ENCODE peak calls at places on chromosome 5, in eight cellular contexts. One of them, this sample, is unnamed.
A peak's percentile ranks its signal among the peaks of the same experiment; 100 is the strongest.

GRCh38 chr5:39775458-39776365 is 350.9 kb upstream of the DAB2 start:
- DNase-seq in HFFc6: peak; percentile 78
- DNase-seq in Caki2: no peak
- DNase-seq in mesendoderm: peak; percentile 29
- DNase-seq in Peyer's patch: no peak
- DNase-seq in activated CD4-positive, alpha-beta T cell treated with anti-CD3 and anti-CD28 coated beads for 24 hours: no peak
- DNase-seq in activated CD8-positive, alpha-beta memory T cell treated with anti-CD3 and anti-CD28 coated beads for 48 hours: no peak
- DNase-seq in foreskin keratinocyte: peak; percentile 44
- DNase-seq in this sample: peak; percentile 31

GRCh38 chr5:178839319-178839704 is 20.4 kb upstream of the ZNF354B start:
- DNase-seq in HFFc6: peak; percentile 14
- DNase-seq in Caki2: peak; percentile 21
- DNase-seq in mesendoderm: peak; percentile 42
- DNase-seq in Peyer's patch: peak; percentile 28
- DNase-seq in activated CD4-positive, alpha-beta T cell treated with anti-CD3 and anti-CD28 coated beads for 24 hours: peak; percentile 33
- DNase-seq in activated CD8-positive, alpha-beta memory T cell treated with anti-CD3 and anti-CD28 coated beads for 48 hours: no peak
- DNase-seq in foreskin keratinocyte: no peak
- DNase-seq in this sample: peak; percentile 67

GRCh38 chr5:68406767-68407232 is 191.2 kb downstream of the PIK3R1 start:
- DNase-seq in HFFc6: no peak
- DNase-seq in Caki2: no peak
- DNase-seq in mesendoderm: no peak
- DNase-seq in Peyer's patch: peak; percentile 38
- DNase-seq in activated CD4-positive, alpha-beta T cell treated with anti-CD3 and anti-CD28 coated beads for 24 hours: no peak
- DNase-seq in activated CD8-positive, alpha-beta memory T cell treated with anti-CD3 and anti-CD28 coated beads for 48 hours: no peak
- DNase-seq in foreskin keratinocyte: no peak
- DNase-seq in this sample: peak; percentile 81

GRCh38 chr5:95591490-95591901 is 28.4 kb upstream of the GPR150 start:
- DNase-seq in HFFc6: peak; percentile 89
- DNase-seq in Caki2: no peak
- DNase-seq in mesendoderm: no peak
- DNase-seq in Peyer's patch: no peak
- DNase-seq in activated CD4-positive, alpha-beta T cell treated with anti-CD3 and anti-CD28 coated beads for 24 hours: no peak
- DNase-seq in activated CD8-positive, alpha-beta memory T cell treated with anti-CD3 and anti-CD28 coated beads for 48 hours: no peak
- DNase-seq in foreskin keratinocyte: peak; percentile 71
- DNase-seq in this sample: no peak

GRCh38 chr5:176364765-176365662 is at the start of gene ARL10:
- DNase-seq in HFFc6: no peak
- DNase-seq in Caki2: no peak
- DNase-seq in mesendoderm: peak; percentile 27
- DNase-seq in Peyer's patch: peak; percentile 52
- DNase-seq in activated CD4-positive, alpha-beta T cell treated with anti-CD3 and anti-CD28 coated beads for 24 hours: peak; percentile 52
- DNase-seq in activated CD8-positive, alpha-beta memory T cell treated with anti-CD3 and anti-CD28 coated beads for 48 hours: peak; percentile 44
- DNase-seq in foreskin keratinocyte: no peak
- DNase-seq in this sample: peak; percentile 70

GRCh38 chr5:135481387-135481786 is 29.2 kb upstream of the TIFAB start:
- DNase-seq in HFFc6: no peak
- DNase-seq in Caki2: no peak
- DNase-seq in mesendoderm: no peak
- DNase-seq in Peyer's patch: no peak
- DNase-seq in activated CD4-positive, alpha-beta T cell treated with anti-CD3 and anti-CD28 coated beads for 24 hours: no peak
- DNase-seq in activated CD8-positive, alpha-beta memory T cell treated with anti-CD3 and anti-CD28 coated beads for 48 hours: no peak
- DNase-seq in foreskin keratinocyte: no peak
- DNase-seq in this sample: no peak

GRCh38 chr5:5050797-5051196 is 89.3 kb upstream of the ADAMTS16 start:
- DNase-seq in HFFc6: no peak
- DNase-seq in Caki2: no peak
- DNase-seq in mesendoderm: no peak
- DNase-seq in Peyer's patch: no peak
- DNase-seq in activated CD4-positive, alpha-beta T cell treated with anti-CD3 and anti-CD28 coated beads for 24 hours: no peak
- DNase-seq in activated CD8-positive, alpha-beta memory T cell treated with anti-CD3 and anti-CD28 coated beads for 48 hours: no peak
- DNase-seq in foreskin keratinocyte: no peak
- DNase-seq in this sample: no peak

GRCh38 chr5:95713960-95714710 is 17.0 kb upstream of the RHOBTB3 start:
- DNase-seq in HFFc6: no peak
- DNase-seq in Caki2: no peak
- DNase-seq in mesendoderm: no peak
- DNase-seq in Peyer's patch: no peak
- DNase-seq in activated CD4-positive, alpha-beta T cell treated with anti-CD3 and anti-CD28 coated beads for 24 hours: no peak
- DNase-seq in activated CD8-positive, alpha-beta memory T cell treated with anti-CD3 and anti-CD28 coated beads for 48 hours: no peak
- DNase-seq in foreskin keratinocyte: no peak
- DNase-seq in this sample: no peak

GRCh38 chr5:177103523-177104253 is 17.0 kb downstream of the FGFR4 start:
- DNase-seq in HFFc6: no peak
- DNase-seq in Caki2: no peak
- DNase-seq in mesendoderm: no peak
- DNase-seq in Peyer's patch: no peak
- DNase-seq in activated CD4-positive, alpha-beta T cell treated with anti-CD3 and anti-CD28 coated beads for 24 hours: no peak
- DNase-seq in activated CD8-positive, alpha-beta memory T cell treated with anti-CD3 and anti-CD28 coated beads for 48 hours: no peak
- DNase-seq in foreskin keratinocyte: no peak
- DNase-seq in this sample: peak; percentile 89

GRCh38 chr5:4206127-4206526 is 610.5 kb downstream of the IRX1 start:
- DNase-seq in HFFc6: no peak
- DNase-seq in Caki2: no peak
- DNase-seq in mesendoderm: peak; percentile 70
- DNase-seq in Peyer's patch: no peak
- DNase-seq in activated CD4-positive, alpha-beta T cell treated with anti-CD3 and anti-CD28 coated beads for 24 hours: no peak
- DNase-seq in activated CD8-positive, alpha-beta memory T cell treated with anti-CD3 and anti-CD28 coated beads for 48 hours: no peak
- DNase-seq in foreskin keratinocyte: no peak
- DNase-seq in this sample: no peak

GRCh38 chr5:174300118-174300940 is 254.8 kb downstream of the NSG2 start:
- DNase-seq in HFFc6: no peak
- DNase-seq in Caki2: no peak
- DNase-seq in mesendoderm: no peak
- DNase-seq in Peyer's patch: no peak
- DNase-seq in activated CD4-positive, alpha-beta T cell treated with anti-CD3 and anti-CD28 coated beads for 24 hours: no peak
- DNase-seq in activated CD8-positive, alpha-beta memory T cell treated with anti-CD3 and anti-CD28 coated beads for 48 hours: no peak
- DNase-seq in foreskin keratinocyte: no peak
- DNase-seq in this sample: peak; percentile 58

GRCh38 chr5:59729357-59729756 is 164.2 kb downstream of the PDE4D start:
- DNase-seq in HFFc6: no peak
- DNase-seq in Caki2: no peak
- DNase-seq in mesendoderm: no peak
- DNase-seq in Peyer's patch: no peak
- DNase-seq in activated CD4-positive, alpha-beta T cell treated with anti-CD3 and anti-CD28 coated beads for 24 hours: no peak
- DNase-seq in activated CD8-positive, alpha-beta memory T cell treated with anti-CD3 and anti-CD28 coated beads for 48 hours: no peak
- DNase-seq in foreskin keratinocyte: no peak
- DNase-seq in this sample: no peak

GRCh38 chr5:56588636-56589485 is 226.5 kb upstream of the MAP3K1 start:
- DNase-seq in HFFc6: no peak
- DNase-seq in Caki2: no peak
- DNase-seq in mesendoderm: peak; percentile 62
- DNase-seq in Peyer's patch: peak; percentile 89
- DNase-seq in activated CD4-positive, alpha-beta T cell treated with anti-CD3 and anti-CD28 coated beads for 24 hours: no peak
- DNase-seq in activated CD8-positive, alpha-beta memory T cell treated with anti-CD3 and anti-CD28 coated beads for 48 hours: peak; percentile 17
- DNase-seq in foreskin keratinocyte: no peak
- DNase-seq in this sample: peak; percentile 30

GRCh38 chr5:117947121-117947520 is 1041.2 kb downstream of the DTWD2 start:
- DNase-seq in HFFc6: no peak
- DNase-seq in Caki2: no peak
- DNase-seq in mesendoderm: no peak
- DNase-seq in Peyer's patch: no peak
- DNase-seq in activated CD4-positive, alpha-beta T cell treated with anti-CD3 and anti-CD28 coated beads for 24 hours: no peak
- DNase-seq in activated CD8-positive, alpha-beta memory T cell treated with anti-CD3 and anti-CD28 coated beads for 48 hours: no peak
- DNase-seq in foreskin keratinocyte: no peak
- DNase-seq in this sample: no peak

GRCh38 chr5:113050606-113051391 is 74.2 kb downstream of the DCP2 start:
- DNase-seq in HFFc6: peak; percentile 79
- DNase-seq in Caki2: no peak
- DNase-seq in mesendoderm: no peak
- DNase-seq in Peyer's patch: no peak
- DNase-seq in activated CD4-positive, alpha-beta T cell treated with anti-CD3 and anti-CD28 coated beads for 24 hours: no peak
- DNase-seq in activated CD8-positive, alpha-beta memory T cell treated with anti-CD3 and anti-CD28 coated beads for 48 hours: no peak
- DNase-seq in foreskin keratinocyte: peak; percentile 74
- DNase-seq in this sample: no peak

GRCh38 chr5:33010851-33011250 is 299.7 kb downstream of the NPR3 start:
- DNase-seq in HFFc6: peak; percentile 11
- DNase-seq in Caki2: no peak
- DNase-seq in mesendoderm: no peak
- DNase-seq in Peyer's patch: no peak
- DNase-seq in activated CD4-positive, alpha-beta T cell treated with anti-CD3 and anti-CD28 coated beads for 24 hours: no peak
- DNase-seq in activated CD8-positive, alpha-beta memory T cell treated with anti-CD3 and anti-CD28 coated beads for 48 hours: no peak
- DNase-seq in foreskin keratinocyte: no peak
- DNase-seq in this sample: no peak

GRCh38 chr5:171914939-171915338 is 91.5 kb downstream of the FBXW11 start:
- DNase-seq in HFFc6: no peak
- DNase-seq in Caki2: no peak
- DNase-seq in mesendoderm: no peak
- DNase-seq in Peyer's patch: no peak
- DNase-seq in activated CD4-positive, alpha-beta T cell treated with anti-CD3 and anti-CD28 coated beads for 24 hours: no peak
- DNase-seq in activated CD8-positive, alpha-beta memory T cell treated with anti-CD3 and anti-CD28 coated beads for 48 hours: no peak
- DNase-seq in foreskin keratinocyte: no peak
- DNase-seq in this sample: no peak

GRCh38 chr5:84642324-84642723 is 257.6 kb upstream of the EDIL3 start:
- DNase-seq in HFFc6: no peak
- DNase-seq in Caki2: no peak
- DNase-seq in mesendoderm: no peak
- DNase-seq in Peyer's patch: no peak
- DNase-seq in activated CD4-positive, alpha-beta T cell treated with anti-CD3 and anti-CD28 coated beads for 24 hours: no peak
- DNase-seq in activated CD8-positive, alpha-beta memory T cell treated with anti-CD3 and anti-CD28 coated beads for 48 hours: no peak
- DNase-seq in foreskin keratinocyte: no peak
- DNase-seq in this sample: no peak

GRCh38 chr5:167358868-167359492 is 932.5 kb upstream of the WWC1 start:
- DNase-seq in HFFc6: no peak
- DNase-seq in Caki2: no peak
- DNase-seq in mesendoderm: peak; percentile 92
- DNase-seq in Peyer's patch: no peak
- DNase-seq in activated CD4-positive, alpha-beta T cell treated with anti-CD3 and anti-CD28 coated beads for 24 hours: no peak
- DNase-seq in activated CD8-positive, alpha-beta memory T cell treated with anti-CD3 and anti-CD28 coated beads for 48 hours: no peak
- DNase-seq in foreskin keratinocyte: no peak
- DNase-seq in this sample: no peak

GRCh38 chr5:90983748-90984147 is 399.4 kb downstream of the ARRDC3 start:
- DNase-seq in HFFc6: no peak
- DNase-seq in Caki2: peak; percentile 64
- DNase-seq in mesendoderm: no peak
- DNase-seq in Peyer's patch: no peak
- DNase-seq in activated CD4-positive, alpha-beta T cell treated with anti-CD3 and anti-CD28 coated beads for 24 hours: no peak
- DNase-seq in activated CD8-positive, alpha-beta memory T cell treated with anti-CD3 and anti-CD28 coated beads for 48 hours: no peak
- DNase-seq in foreskin keratinocyte: no peak
- DNase-seq in this sample: no peak

GRCh38 chr5:178107889-178108288 is 5.4 kb upstream of the N4BP3 start:
- DNase-seq in HFFc6: no peak
- DNase-seq in Caki2: no peak
- DNase-seq in mesendoderm: peak; percentile 42
- DNase-seq in Peyer's patch: no peak
- DNase-seq in activated CD4-positive, alpha-beta T cell treated with anti-CD3 and anti-CD28 coated beads for 24 hours: no peak
- DNase-seq in activated CD8-positive, alpha-beta memory T cell treated with anti-CD3 and anti-CD28 coated beads for 48 hours: no peak
- DNase-seq in foreskin keratinocyte: no peak
- DNase-seq in this sample: no peak